ENCODE peak calls at places on chromosomes 3 and 15, in five cellular contexts. K is RPMI8226, A is GM10248, H is AG09319, C is GM23248. T is an unnamed sample.

GRCh38 chr15:75948761-75949296 is 45.2 kb downstream of the FBXO22 start:
- DNase-seq in K (no peak), A (no peak), H (no peak), C (no peak), T (no peak)

GRCh38 chr3:27568393-27568792 is 84.2 kb upstream of the SLC4A7 start:
- DNase-seq in K (peak), A (no peak), H (no peak), C (peak), T (peak)

GRCh38 chr3:86968224-86968932 is 22.6 kb downstream of the VGLL3 start:
- DNase-seq in K (no peak), A (no peak), H (no peak), C (no peak), T (peak)

GRCh38 chr15:45980376-45980775 is 345.5 kb downstream of the SQOR start:
- DNase-seq in K (no peak), A (no peak), H (no peak), C (no peak), T (peak)

GRCh38 chr3:153173758-153174516 is 11.9 kb downstream of the RAP2B start:
- DNase-seq in K (peak), A (no peak), H (no peak), C (peak), T (peak)

GRCh38 chr15:34993877-34994276 is 5.8 kb upstream of the ZNF770 start:
- DNase-seq in K (no peak), A (peak), H (no peak), C (no peak), T (no peak)

GRCh38 chr3:11774296-11774877 is 72.3 kb downstream of the TAMM41 start:
- DNase-seq in K (peak), A (no peak), H (no peak), C (peak), T (peak)

GRCh38 chr3:69309810-69310209 is 76.1 kb downstream of the FRMD4B start:
- DNase-seq in K (peak), A (no peak), H (no peak), C (peak), T (peak)

GRCh38 chr3:88595025-88595424 is 445.3 kb downstream of the C3orf38 start:
- DNase-seq in K (peak), A (no peak), H (no peak), C (peak), T (no peak)

GRCh38 chr3:47440131-47440530 is 35.6 kb downstream of the SCAP start:
- DNase-seq in K (no peak), A (no peak), H (no peak), C (peak), T (peak)

GRCh38 chr3:8767667-8768363 is 1.6 kb downstream of the OXTR start:
- DNase-seq in K (peak), A (peak), H (no peak), C (peak), T (peak)